ENCODE peak calls at places on chromosomes 13 and 19, in five cellular contexts. W is heart left ventricle; H is activated CD4-positive, alpha-beta T cell treated with anti-CD3 and anti-CD28 coated beads, Interleukin-2, amount 50 U/mL, for 1 hour; R is bronchial epithelial cell; X is lung microvascular endothelial cell. I is an unnamed sample.

GRCh38 chr13:79749985-79750551 is 269.1 kb downstream of the NDFIP2 start:
- DNase-seq in W (peak), H (no peak), R (peak), X (peak), I (peak)

GRCh38 chr13:97914537-97914936 is 38.9 kb upstream of the IPO5 start:
- DNase-seq in W (no peak), H (no peak), R (no peak), X (no peak), I (no peak)

GRCh38 chr13:79062291-79062690 is 343.8 kb downstream of the RBM26 start:
- DNase-seq in W (no peak), H (no peak), R (no peak), X (no peak), I (no peak)

GRCh38 chr13:100521912-100522490 is 66.6 kb downstream of the GGACT start:
- DNase-seq in W (no peak), H (no peak), R (no peak), X (no peak), I (no peak)

GRCh38 chr19:11125994-11126685 is 29.4 kb downstream of the SPC24 start:
- DNase-seq in W (peak), H (peak), R (no peak), X (peak), I (peak)

GRCh38 chr19:45769821-45770191 is 754 bp upstream of the SIX5 start:
- DNase-seq in W (peak), H (peak), R (peak), X (no peak), I (no peak)

GRCh38 chr19:13459351-13459750 is 46.9 kb downstream of the CACNA1A start:
- DNase-seq in W (no peak), H (no peak), R (no peak), X (no peak), I (no peak)

GRCh38 chr19:49129238-49129583 is 9.9 kb downstream of the PPFIA3 start:
- DNase-seq in W (no peak), H (no peak), R (no peak), X (no peak), I (no peak)

GRCh38 chr19:53507523-53508442 is 30.2 kb upstream of the ZNF331 start:
- DNase-seq in W (no peak), H (no peak), R (no peak), X (no peak), I (no peak)

GRCh38 chr13:64428196-64428595 is 2801.9 kb downstream of the PCDH9 start:
- DNase-seq in W (no peak), H (no peak), R (no peak), X (no peak), I (no peak)

I was measured in left ventricle myocardium inferior.